ENCODE peak calls at places on chromosome 1, in four cellular contexts. Q is brain microvascular endothelial cell, A is Caco-2, W is cardiac muscle cell. T is an unnamed sample. For H3K27me3, the result is how much of the 10 kb centered on the place peaks cover.

GRCh38 chr1:168913711-168914463 is 184.9 kb upstream of the DPT start:
- DNase-seq in Q (no peak), A (no peak), W (no peak), T (no peak)

GRCh38 chr1:43711524-43712386 is 4.4 kb downstream of the ST3GAL3 start:
- DNase-seq in Q (peak), W (peak), A (no peak), T (peak)

GRCh38 chr1:81967957-81968356 is 167.2 kb downstream of the ADGRL2 start:
- DNase-seq in A (no peak), W (no peak), Q (no peak), T (no peak)

GRCh38 chr1:10585242-10585641 is 110.5 kb downstream of the PEX14 start:
- DNase-seq in A (no peak), W (no peak), Q (no peak), T (no peak)

GRCh38 chr1:182249201-182249676 is 142.4 kb downstream of the GLUL start:
- DNase-seq in Q (no peak), A (peak), W (no peak), T (no peak)

GRCh38 chr1:100010804-100011203 is 41.0 kb downstream of the SLC35A3 start:
- DNase-seq in W (no peak), Q (no peak), A (no peak), T (no peak)

GRCh38 chr1:32924881-32925344 is 23.7 kb upstream of the TMEM54 start:
- DNase-seq in Q (no peak), W (no peak), A (peak), T (no peak)

GRCh38 chr1:10973552-10973951 is 38.9 kb upstream of the TARDBP start:
- DNase-seq in Q (no peak), A (no peak), W (peak), T (no peak)

GRCh38 chr1:73593379-73593778 is 604.6 kb downstream of the LRRIQ3 start:
- DNase-seq in W (peak), Q (peak), A (no peak), T (no peak)

GRCh38 chr1:25858906-25859789 is at the start of gene AUNIP:
- DNase-seq in W (peak), A (peak), Q (peak), T (peak)

GRCh38 chr1:25856856-25857255 is 2.4 kb downstream of the AUNIP start:
- DNase-seq in W (no peak), Q (no peak), A (no peak), T (no peak)

GRCh38 chr1:25858494-25858893 is 763 bp downstream of the AUNIP start:
- DNase-seq in W (no peak), Q (no peak), A (no peak), T (no peak)

GRCh38 chr1:25854554-25854953 is 4.7 kb downstream of the AUNIP start:
- DNase-seq in W (no peak), Q (no peak), A (no peak), T (no peak)
- TF ChIP-seq CTCF in W (no peak), Q (no peak), A (no peak), T (no peak)

GRCh38 chr1:149997585-149998262 is 12.8 kb downstream of the OTUD7B start:
- DNase-seq in W (no peak), A (no peak), Q (no peak), T (no peak)
- H3K27me3 ChIP-seq in W (under half), A (under half), Q (under half), T (under half)

DNA sequence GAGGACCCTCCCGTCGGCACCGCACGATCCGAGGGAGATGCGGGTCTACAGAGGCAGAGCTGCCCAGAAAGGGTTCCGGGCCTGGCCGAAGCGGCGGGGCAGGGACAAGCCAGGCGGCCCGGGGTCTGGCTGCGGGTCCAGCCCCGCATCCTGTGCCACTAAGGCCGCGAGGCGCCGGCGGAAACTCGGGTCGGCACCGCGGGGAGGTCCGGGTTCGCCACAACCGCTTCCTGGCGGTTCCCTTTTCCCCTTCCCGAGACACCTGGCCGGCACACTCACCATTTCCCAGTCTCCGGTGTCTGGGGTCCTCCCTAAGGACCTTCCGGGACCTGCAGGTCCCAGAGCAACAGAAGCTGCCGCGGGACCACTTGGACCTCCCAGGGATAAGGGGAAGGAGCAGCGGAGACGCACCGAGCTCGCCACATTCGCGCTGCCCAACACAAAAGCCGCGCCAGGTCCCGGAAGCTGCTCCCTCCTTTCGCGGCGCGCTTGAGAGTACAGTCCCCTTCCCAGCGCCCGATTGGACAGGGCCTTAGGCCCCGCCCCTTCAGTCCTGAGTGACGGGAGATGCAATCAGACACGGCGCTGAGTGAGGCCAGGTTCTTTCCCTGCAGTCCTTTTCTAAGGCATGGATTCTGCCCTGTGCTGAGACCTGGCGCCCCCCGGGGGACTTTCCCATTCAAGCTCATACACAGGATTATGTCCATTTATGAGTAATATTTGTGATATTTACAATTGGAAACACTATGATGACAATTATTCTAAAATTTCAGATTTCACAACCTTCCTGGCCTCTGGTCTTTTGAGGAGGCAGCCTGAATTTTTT is at the start of gene ZNF670:
- DNase-seq in Q (peak), A (peak), W (peak), T (peak)
- TF ChIP-seq CTCF in Q (peak), A (peak), W (no peak), T (no peak)

GRCh38 chr1:936865-937264 is 13.1 kb downstream of the SAMD11 start:
- DNase-seq in W (no peak), A (no peak), Q (no peak), T (no peak)

GRCh38 chr1:934991-935750 is 11.4 kb downstream of the SAMD11 start:
- DNase-seq in W (no peak), Q (no peak), A (no peak), T (no peak)

GRCh38 chr1:937521-937920 is 13.8 kb downstream of the SAMD11 start:
- DNase-seq in Q (no peak), A (no peak), W (no peak), T (no peak)

GRCh38 chr1:935751-936231 is 12.1 kb downstream of the SAMD11 start:
- DNase-seq in Q (no peak), W (no peak), A (no peak), T (no peak)

GRCh38 chr1:936348-936747 is 12.6 kb downstream of the SAMD11 start:
- DNase-seq in W (no peak), A (no peak), Q (no peak), T (no peak)
- H3K27me3 ChIP-seq in W (under half), A (under half), Q (under half), T (under half)

GRCh38 chr1:234621657-234622335 is 11.8 kb upstream of the IRF2BP2 start:
- DNase-seq in W (peak), A (no peak), Q (peak), T (peak)

GRCh38 chr1:234619794-234620247 is 9.8 kb upstream of the IRF2BP2 start:
- DNase-seq in W (no peak), A (no peak), Q (no peak), T (no peak)

GRCh38 chr1:234619071-234619480 is 9.1 kb upstream of the IRF2BP2 start:
- DNase-seq in W (peak), Q (no peak), A (no peak), T (no peak)

GRCh38 chr1:234620786-234621468 is 10.9 kb upstream of the IRF2BP2 start:
- DNase-seq in Q (no peak), W (no peak), A (no peak), T (no peak)

GRCh38 chr1:234620272-234620711 is 10.3 kb upstream of the IRF2BP2 start:
- DNase-seq in Q (no peak), W (no peak), A (no peak), T (no peak)
- TF ChIP-seq CTCF in Q (no peak), W (no peak), A (no peak), T (no peak)

DNA sequence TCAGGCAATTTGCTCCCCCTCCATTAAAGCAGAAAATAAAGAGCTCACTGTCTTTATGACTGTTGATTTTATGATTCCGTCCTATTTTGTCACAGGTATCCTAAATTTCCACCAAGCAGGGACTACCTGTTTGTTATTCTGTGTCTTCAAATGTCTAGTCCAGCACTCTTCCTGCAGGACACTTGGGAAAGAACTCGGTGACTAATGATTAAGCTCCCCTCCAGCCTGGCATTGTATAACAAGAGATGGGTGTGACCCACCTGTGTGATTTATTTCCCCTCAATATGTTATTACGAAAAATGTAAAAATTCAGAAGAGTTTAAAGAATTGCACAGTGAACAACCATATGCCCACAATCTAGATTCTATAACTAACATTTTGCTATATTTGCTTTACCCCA is 42.9 kb upstream of the LRRN2 start:
- DNase-seq in A (no peak), W (no peak), Q (no peak), T (no peak)
- H3K27me3 ChIP-seq in A (under half), W (under half), Q (under half), T (under half)

GRCh38 chr1:107480548-107480947 is 339.7 kb downstream of the NTNG1 start:
- DNase-seq in W (peak), A (no peak), Q (no peak), T (no peak)
- TF ChIP-seq CTCF in W (no peak), A (no peak), Q (peak), T (peak)

DNA sequence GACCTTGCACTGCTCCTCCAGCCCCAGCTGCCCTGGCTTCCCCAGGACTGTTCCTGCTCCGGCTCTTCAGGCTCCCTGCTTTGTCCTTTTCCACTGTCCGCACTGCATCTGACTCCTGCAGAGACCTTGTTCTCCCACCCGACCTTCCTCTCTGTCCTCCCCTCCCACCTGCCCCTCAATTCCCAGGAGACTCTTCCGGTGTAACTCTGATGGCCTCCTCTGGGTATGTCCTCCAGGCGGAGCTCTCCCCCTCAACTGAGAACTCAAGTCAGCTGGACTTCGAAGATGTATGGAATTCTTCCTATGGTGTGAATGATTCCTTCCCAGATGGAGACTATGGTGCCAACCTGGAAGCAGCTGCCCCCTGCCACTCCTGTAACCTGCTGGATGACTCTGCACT is 550 bp downstream of the ACKR1 start:
- DNase-seq in A (no peak), W (no peak), Q (no peak), T (no peak)
- H3K27me3 ChIP-seq in A (under half), W (under half), Q (under half), T (under half)

GRCh38 chr1:47452426-47452825 is 14.6 kb downstream of the FOXD2 start:
- DNase-seq in W (no peak), A (no peak), Q (no peak), T (no peak)

GRCh38 chr1:47450606-47451005 is 12.8 kb downstream of the FOXD2 start:
- DNase-seq in W (no peak), Q (no peak), A (no peak), T (no peak)

GRCh38 chr1:47445823-47446567 is 8.2 kb downstream of the FOXD2 start:
- DNase-seq in W (no peak), Q (no peak), A (no peak), T (no peak)

GRCh38 chr1:47448462-47449233 is 10.8 kb downstream of the FOXD2 start:
- DNase-seq in A (no peak), W (no peak), Q (no peak), T (no peak)

DNA sequence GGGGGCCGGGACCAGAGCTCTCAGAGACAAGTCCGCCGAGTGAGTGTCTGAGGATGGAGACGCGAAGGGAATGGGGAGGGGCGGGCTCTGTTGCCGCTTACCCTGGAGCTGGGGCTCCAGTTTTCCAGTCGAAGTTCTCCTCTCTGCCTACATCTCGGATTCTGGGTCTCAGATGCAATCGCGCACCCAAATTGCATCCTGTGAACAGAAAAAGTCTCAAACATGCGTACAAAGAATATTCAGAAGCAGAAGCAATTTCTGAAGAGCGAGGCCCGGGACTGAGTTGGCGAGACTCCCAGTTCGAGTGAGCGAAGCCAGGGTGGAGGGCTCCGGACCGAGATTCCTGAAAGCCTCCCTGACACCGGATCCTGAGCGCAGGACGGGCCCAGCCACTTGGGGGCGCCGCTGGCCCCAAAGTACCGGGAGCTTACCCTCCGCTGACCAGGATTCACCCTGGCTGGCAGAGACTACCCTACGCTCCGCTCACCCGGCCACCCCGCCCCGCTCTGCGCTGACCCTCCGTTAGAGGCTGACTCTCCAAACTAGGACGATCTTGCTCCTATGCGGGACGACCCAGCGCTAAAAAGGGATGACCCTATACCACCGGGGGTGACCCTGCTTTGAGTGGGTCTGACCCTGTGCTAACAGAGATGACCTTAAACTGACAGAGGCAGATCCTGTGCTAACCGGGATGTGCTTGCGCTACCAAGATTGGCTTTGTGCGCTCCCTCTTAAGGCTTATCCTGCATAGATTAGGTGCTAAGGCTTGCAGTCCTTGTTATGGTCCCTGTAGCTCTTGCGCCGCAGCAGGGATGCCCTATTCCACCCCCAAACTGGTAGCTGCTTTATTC is 12.1 kb downstream of the FOXD2 start:
- DNase-seq in W (peak), Q (no peak), A (no peak), T (no peak)
- TF ChIP-seq CTCF in W (peak), Q (peak), A (peak), T (peak)

GRCh38 chr1:197913495-197914276 is 3.5 kb upstream of the LHX9 start:
- DNase-seq in W (no peak), A (no peak), Q (no peak), T (no peak)

GRCh38 chr1:197911172-197911856 is 5.9 kb upstream of the LHX9 start:
- DNase-seq in Q (no peak), W (no peak), A (no peak), T (no peak)

GRCh38 chr1:197914510-197914909 is 2.7 kb upstream of the LHX9 start:
- DNase-seq in Q (no peak), W (no peak), A (no peak), T (no peak)

GRCh38 chr1:197911857-197912696 is 5.1 kb upstream of the LHX9 start:
- DNase-seq in W (no peak), A (no peak), Q (no peak), T (no peak)

DNA sequence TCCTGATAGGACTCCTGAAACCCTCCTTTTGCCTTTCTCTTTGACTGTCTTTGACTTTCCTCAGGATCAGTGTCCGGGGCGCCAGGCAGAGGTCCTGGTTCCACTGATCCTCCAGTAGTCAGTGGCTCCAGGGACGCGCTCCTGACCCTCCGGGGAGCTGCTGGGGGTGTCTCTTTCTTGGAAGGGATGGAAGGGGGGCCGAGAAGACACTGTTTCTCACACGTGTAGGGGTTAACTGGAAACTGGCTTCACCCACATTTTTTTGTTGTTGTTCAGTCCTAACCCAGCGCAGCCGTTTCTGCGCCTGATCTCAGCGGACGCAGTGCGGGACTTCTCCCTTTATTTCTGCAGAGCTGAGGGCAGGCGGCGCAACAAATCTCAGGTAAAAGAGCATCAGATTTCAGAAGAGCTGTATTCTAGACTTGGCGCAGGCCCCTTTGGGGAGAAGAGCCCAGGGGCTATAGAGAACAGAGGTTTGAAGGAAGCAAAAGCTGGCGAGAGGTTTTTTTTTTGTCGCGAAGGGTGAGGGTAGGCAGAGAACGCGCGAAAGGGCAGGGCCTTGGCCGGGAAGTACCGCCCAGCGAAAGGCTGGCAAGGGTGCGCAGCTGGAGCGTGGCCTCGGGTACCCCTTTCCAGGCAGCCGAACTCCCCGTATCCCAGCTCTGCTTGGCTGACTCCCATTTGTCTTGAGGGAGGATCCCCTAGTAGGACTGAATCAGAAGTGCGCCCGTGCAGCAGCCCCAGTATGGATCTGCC is 4.3 kb upstream of the LHX9 start:
- DNase-seq in A (no peak), W (no peak), Q (no peak), T (no peak)
- H3K27me3 ChIP-seq in A (under half), W (half or more), Q (half or more), T (under half)